ENCODE peak calls at places on chromosomes 4 and X, in eight cellular contexts. D is renal cortical epithelial cell; O is HEK293T; N is MV-4-11; B is GM12865; J is T-helper 2 cell treated with Interferon-gamma antibody and Interleukin-4, amounts not matched to agents 5 μg/mL and 100 μg/mL, for 36 hours; P is astrocyte of the cerebellum; I is SJSA1. R is an unnamed sample.
A peak's percentile ranks its signal among the peaks of the same experiment; 100 is the strongest.

GRCh38 chrX:23118890-23119527 is 119.2 kb downstream of the DDX53 start:
- DNase-seq in I (no peak), D (no peak), N (no peak), J (no peak), B (no peak), O (no peak), P (peak; percentile 67), R (no peak)

GRCh38 chrX:53440631-53441517 is 6.7 kb upstream of the HSD17B10 start:
- DNase-seq in N (peak; percentile 82), I (peak; percentile 38), O (no peak), D (peak; percentile 43), J (peak; percentile 32), P (no peak), B (no peak), R (peak; percentile 88)

GRCh38 chrX:81259008-81259713 is 57.3 kb downstream of the SH3BGRL start:
- DNase-seq in I (peak; percentile 17), D (peak; percentile 11), B (no peak), N (no peak), O (no peak), P (peak; percentile 15), J (no peak), R (no peak)

GRCh38 chr4:26613242-26613641 is 29.4 kb downstream of the TBC1D19 start:
- DNase-seq in D (no peak), O (no peak), P (no peak), J (no peak), I (no peak), N (no peak), B (no peak), R (no peak)

GRCh38 chr4:2849267-2850140 is 5.9 kb downstream of the ADD1 start:
- DNase-seq in N (peak; percentile 45), J (no peak), D (no peak), I (no peak), O (no peak), P (no peak), B (no peak), R (no peak)

GRCh38 chr4:124432500-124432899 is 280.0 kb downstream of the ANKRD50 start:
- DNase-seq in B (no peak), D (peak; percentile 15), N (no peak), I (no peak), J (no peak), O (no peak), P (no peak), R (no peak)

GRCh38 chr4:78369691-78370090 is 181.9 kb upstream of the ANXA3 start:
- DNase-seq in N (no peak), P (peak; percentile 63), O (no peak), I (no peak), B (no peak), D (peak; percentile 48), J (no peak), R (no peak)

GRCh38 chrX:22097295-22097694 is 65.2 kb downstream of the PHEX start:
- DNase-seq in D (peak; percentile 71), N (no peak), B (no peak), I (no peak), O (no peak), J (no peak), P (no peak), R (peak; percentile 18)

GRCh38 chr4:108060164-108060563 is 70.5 kb downstream of the HADH start:
- DNase-seq in J (no peak), N (no peak), B (peak; percentile 41), O (peak; percentile 39), I (peak; percentile 69), P (peak; percentile 49), D (peak; percentile 65), R (no peak)

GRCh38 chr4:184309241-184310170 is 91.8 kb upstream of the ENPP6 start:
- DNase-seq in B (no peak), J (peak; percentile 24), P (no peak), N (no peak), D (no peak), O (no peak), I (no peak), R (no peak)

GRCh38 chrX:72714471-72714916 is 388 bp upstream of the PHKA1 start:
- DNase-seq in N (no peak), P (peak; percentile 37), D (peak; percentile 53), I (peak; percentile 2), J (peak; percentile 3), O (peak; percentile 42), B (no peak), R (peak; percentile 90)

GRCh38 chr4:31148990-31149389 is 428.8 kb downstream of the PCDH7 start:
- DNase-seq in J (no peak), B (no peak), N (no peak), I (no peak), D (no peak), P (no peak), O (no peak), R (no peak)

GRCh38 chr4:88291003-88291402 is 6.6 kb upstream of the PPM1K start:
- DNase-seq in O (peak; percentile 44), D (peak; percentile 40), J (no peak), N (no peak), B (no peak), P (peak; percentile 4), I (no peak), R (peak; percentile 48)

GRCh38 chrX:49053223-49054072 is 5.4 kb upstream of the CCDC120 start:
- DNase-seq in O (peak; percentile 88), D (no peak), J (peak; percentile 45), N (no peak), P (peak; percentile 18), B (peak; percentile 82), I (no peak), R (no peak)

GRCh38 chr4:2667428-2667827 is 88.7 kb downstream of the TNIP2 start:
- DNase-seq in O (no peak), P (no peak), J (no peak), B (no peak), I (no peak), D (no peak), N (no peak), R (no peak)

GRCh38 chr4:150001815-150002214 is 76.4 kb upstream of the DCLK2 start:
- DNase-seq in I (no peak), D (peak; percentile 64), N (no peak), O (no peak), P (no peak), B (no peak), J (no peak), R (no peak)

GRCh38 chr4:99655315-99656081 is 2.1 kb downstream of the C4orf54 start:
- DNase-seq in J (no peak), B (no peak), D (peak; percentile 86), P (peak; percentile 70), N (no peak), I (peak; percentile 67), O (no peak), R (peak; percentile 78)

GRCh38 chr4:152464030-152464823 is 71.7 kb downstream of the FBXW7 start:
- DNase-seq in N (peak; percentile 55), I (no peak), J (no peak), B (no peak), P (no peak), D (peak; percentile 32), O (no peak), R (no peak)

GRCh38 chrX:129652565-129653169 is 2.1 kb downstream of the APLN start:
- DNase-seq in B (no peak), D (no peak), O (no peak), P (no peak), I (no peak), J (no peak), N (no peak), R (no peak)

GRCh38 chrX:40938418-40938817 is 146.8 kb upstream of the USP9X start:
- DNase-seq in J (no peak), O (no peak), P (no peak), I (peak; percentile 10), N (no peak), B (no peak), D (no peak), R (no peak)

GRCh38 chr4:102736636-102737549 is 23.9 kb downstream of the MANBA start:
- DNase-seq in D (no peak), P (peak; percentile 85), N (no peak), I (no peak), O (no peak), J (no peak), B (no peak), R (no peak)

GRCh38 chr4:25535278-25535677 is 120.4 kb upstream of the SLC34A2 start:
- DNase-seq in B (no peak), N (no peak), I (no peak), D (peak; percentile 86), J (no peak), P (no peak), O (no peak), R (no peak)

GRCh38 chr4:89545315-89545714 is 237.7 kb upstream of the GPRIN3 start:
- DNase-seq in P (no peak), D (no peak), I (no peak), J (no peak), O (no peak), N (no peak), B (no peak), R (no peak)

GRCh38 chrX:109974906-109975655 is 27.8 kb upstream of the TMEM164 start:
- DNase-seq in P (no peak), I (no peak), J (peak; percentile 7), D (peak; percentile 69), O (no peak), N (peak; percentile 6), B (no peak), R (no peak)

GRCh38 chr4:844752-845232 is 18.9 kb upstream of the CPLX1 start:
- DNase-seq in O (no peak), J (no peak), B (no peak), N (no peak), I (no peak), D (no peak), P (no peak), R (no peak)

GRCh38 chrX:68838571-68838910 is 9.7 kb downstream of the EFNB1 start:
- DNase-seq in P (no peak), I (no peak), B (no peak), J (no peak), D (no peak), N (no peak), O (no peak), R (no peak)

GRCh38 chrX:38898261-38898660 is 97.0 kb downstream of the MID1IP1 start:
- DNase-seq in D (no peak), J (no peak), I (no peak), B (no peak), P (no peak), O (no peak), N (peak; percentile 64), R (no peak)

GRCh38 chrX:136209016-136209738 is 42.0 kb downstream of the MAP7D3 start:
- DNase-seq in J (no peak), P (peak; percentile 26), O (peak; percentile 69), D (no peak), B (peak; percentile 17), I (peak; percentile 38), N (peak; percentile 16), R (peak; percentile 62)

GRCh38 chr4:77959566-77960338 is 97.1 kb downstream of the MRPL1 start:
- DNase-seq in B (peak; percentile 56), P (peak; percentile 51), D (peak; percentile 75), J (no peak), I (peak; percentile 21), O (peak; percentile 21), N (peak; percentile 8), R (no peak)

GRCh38 chr4:122163301-122163700 is 11.2 kb downstream of the BLTP1 start:
- DNase-seq in D (no peak), O (no peak), P (no peak), J (no peak), B (no peak), N (no peak), I (no peak), R (no peak)

GRCh38 chrX:150086371-150086770 is 148.1 kb upstream of the EOLA2 start:
- DNase-seq in N (no peak), P (no peak), D (no peak), I (no peak), B (no peak), J (no peak), O (no peak), R (no peak)

GRCh38 chrX:154748712-154749339 is 2.1 kb downstream of the GAB3 start:
- DNase-seq in I (peak; percentile 68), B (peak; percentile 60), N (peak; percentile 58), J (peak; percentile 33), P (no peak), O (peak; percentile 73), D (peak; percentile 36), R (no peak)